ENCODE peak calls at places on chromosomes 7 and 10, in six cellular contexts. Z is fibroblast of lung, C is osteocyte, I is lower lobe of right lung, J is neural progenitor cell, D is esophagus squamous epithelium. O is an unnamed sample.

GRCh38 chr7:139620676-139621344 is 97.3 kb downstream of the CLEC2L start:
- DNase-seq in Z (no peak), C (no peak), I (no peak), J (peak; percentile 62), D (no peak), O (no peak)

GRCh38 chr7:91082038-91082437 is 182.2 kb upstream of the FZD1 start:
- DNase-seq in Z (peak; percentile 90), C (no peak), I (no peak), J (no peak), D (no peak), O (no peak)

GRCh38 chr7:133051066-133051465 is 30.8 kb downstream of the CHCHD3 start:
- DNase-seq in Z (peak; percentile 38), C (no peak), I (no peak), J (peak; percentile 35), D (no peak), O (no peak)

GRCh38 chr7:108181073-108181985 is 51.2 kb upstream of the LAMB4 start:
- DNase-seq in Z (peak; percentile 45), C (no peak), I (no peak), J (peak; percentile 51), D (no peak), O (no peak)

GRCh38 chr7:68461430-68461829 is 1136.8 kb upstream of the AUTS2 start:
- DNase-seq in Z (peak; percentile 83), C (no peak), I (no peak), J (no peak), D (no peak), O (no peak)

GRCh38 chr7:44257618-44258422 is 57.0 kb downstream of the YKT6 start:
- DNase-seq in Z (peak; percentile 89), C (no peak), I (peak; percentile 83), J (peak; percentile 40), D (no peak), O (no peak)

GRCh38 chr10:12543589-12543988 is 194.2 kb downstream of the CAMK1D start:
- DNase-seq in Z (no peak), C (no peak), I (no peak), J (peak; percentile 33), D (no peak), O (no peak)

GRCh38 chr10:115092555-115093285 is 445 bp upstream of the ATRNL1 start:
- DNase-seq in Z (peak; percentile 42), C (no peak), I (no peak), J (peak; percentile 80), D (no peak), O (peak; percentile 75)

GRCh38 chr10:514137-514671 is 175.3 kb downstream of the DIP2C start:
- DNase-seq in Z (no peak), C (no peak), I (peak; percentile 74), J (no peak), D (no peak), O (no peak)

GRCh38 chr10:44628921-44629320 is 244.0 kb upstream of the CXCL12 start:
- DNase-seq in Z (peak; percentile 82), C (no peak), I (no peak), J (no peak), D (no peak), O (no peak)

DNA sequence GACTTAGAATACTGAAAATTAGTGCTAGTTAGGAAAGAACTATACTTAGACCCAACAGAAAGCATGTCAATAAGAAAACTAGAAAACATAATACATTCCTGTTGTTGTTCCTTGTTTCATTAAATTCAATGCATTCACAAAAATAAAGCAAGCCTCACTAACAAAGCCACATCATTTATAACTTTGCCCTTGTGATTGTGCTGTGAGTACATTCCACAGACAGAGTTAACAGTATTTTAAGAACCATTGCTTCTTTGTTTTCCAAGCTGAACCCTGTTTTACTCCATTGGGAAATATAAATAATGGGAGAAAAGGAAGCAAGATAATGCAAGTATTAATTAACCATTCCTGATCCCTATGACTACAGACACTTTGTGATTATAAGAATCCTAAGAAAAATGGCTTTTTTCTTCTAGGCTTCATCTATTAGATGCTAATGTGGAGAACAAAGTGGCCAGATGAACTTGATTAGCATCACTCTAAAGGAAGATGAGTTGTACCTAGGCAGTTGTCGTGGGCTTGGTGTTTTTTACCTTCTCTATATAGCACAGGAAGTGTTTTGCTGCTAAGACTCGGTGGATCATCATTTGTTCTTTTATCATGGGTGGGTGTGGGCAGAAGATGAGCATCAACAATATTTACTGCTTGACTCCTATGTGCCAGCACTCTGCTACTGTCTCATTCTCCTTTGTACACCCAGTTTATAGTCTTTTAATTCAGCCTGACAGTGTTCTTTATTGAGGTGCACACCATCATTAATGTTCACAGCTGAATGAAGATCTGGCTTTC is 34.2 kb upstream of the ZNRF2 start:
- DNase-seq in Z (no peak), C (no peak), I (no peak), J (no peak), D (no peak), O (no peak)
- TF ChIP-seq CTCF in Z (no peak), C (no peak), I (no peak), J (no peak), D (no peak), O (no peak)

DNA sequence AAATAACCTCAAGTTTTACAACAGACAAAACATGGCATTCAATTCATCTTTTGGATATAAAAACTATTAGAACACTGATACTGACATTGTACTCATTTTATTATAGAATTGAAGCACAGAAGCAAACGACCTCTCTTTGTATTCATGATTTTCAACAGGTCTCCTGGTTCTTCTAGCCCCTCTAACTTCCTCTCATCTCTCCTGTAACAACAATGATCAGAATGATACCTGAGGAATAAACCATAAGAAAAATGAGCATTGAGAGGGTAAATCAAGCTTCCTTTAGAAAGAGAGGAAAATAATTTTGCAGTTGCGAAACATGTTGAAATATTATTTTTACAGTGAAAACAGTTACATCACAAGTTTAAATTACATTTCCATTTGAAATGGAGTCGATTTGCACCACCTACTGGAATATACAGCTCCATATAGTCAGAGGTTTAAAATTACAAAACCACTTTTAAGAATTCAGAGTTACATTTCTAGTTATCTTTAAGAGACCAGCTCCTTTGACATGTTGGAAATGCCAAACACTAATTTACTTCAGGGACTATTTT is 17.5 kb upstream of the TEX36 start:
- DNase-seq in Z (no peak), C (no peak), I (no peak), J (no peak), D (no peak), O (no peak)
- TF ChIP-seq CTCF in Z (no peak), C (peak; percentile 60), I (no peak), J (peak; percentile 10), D (no peak), O (peak; percentile 44)

GRCh38 chr10:120480065-120480600 is 23.1 kb downstream of the PLPP4 start:
- DNase-seq in Z (peak; percentile 29), C (no peak), I (no peak), J (no peak), D (no peak), O (no peak)
- TF ChIP-seq CTCF in Z (no peak), C (peak; percentile 18), I (no peak), J (peak; percentile 41), D (no peak), O (peak; percentile 25)

GRCh38 chr10:49001402-49001801 is 61.8 kb upstream of the LRRC18 start:
- DNase-seq in Z (no peak), C (no peak), I (no peak), J (peak; percentile 53), D (no peak), O (peak; percentile 59)
- TF ChIP-seq CTCF in Z (no peak), C (no peak), I (peak; percentile 7), J (peak; percentile 41), D (no peak), O (no peak)

DNA sequence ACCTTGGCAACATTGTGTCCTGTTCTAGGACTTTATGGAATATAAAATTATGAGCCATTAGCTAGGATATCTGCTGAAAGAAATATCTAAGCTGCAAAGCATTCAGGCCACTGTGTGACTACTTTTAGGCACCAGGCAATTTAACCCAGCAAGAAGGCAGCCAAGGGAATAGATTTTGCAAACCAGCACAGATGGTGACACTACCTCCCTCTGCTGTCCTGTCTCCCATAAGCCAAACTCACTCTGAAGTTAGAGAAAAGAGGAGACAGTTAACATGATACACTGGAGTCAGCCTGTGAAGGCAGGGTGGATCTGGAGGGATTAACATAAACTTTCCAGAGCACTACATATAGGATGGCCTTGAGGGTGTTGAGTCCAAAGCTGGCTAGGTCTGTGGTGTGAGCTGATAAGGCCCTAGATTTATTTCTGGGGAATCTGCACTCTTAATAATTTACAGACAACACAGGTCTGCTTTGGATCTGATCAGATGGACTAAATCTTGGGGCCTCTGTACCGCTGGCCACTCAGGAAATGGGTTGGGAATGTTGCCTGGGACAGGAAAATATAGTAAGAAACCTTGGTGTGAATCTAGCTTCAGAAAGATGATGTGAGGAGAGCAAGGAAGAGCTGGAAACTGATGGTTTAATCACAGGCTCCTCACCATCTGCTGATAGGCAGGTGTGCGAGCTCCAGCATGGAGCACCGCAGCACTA is 230.0 kb upstream of the PRSS1 start:
- DNase-seq in Z (no peak), C (no peak), I (no peak), J (no peak), D (no peak), O (no peak)
- TF ChIP-seq CTCF in Z (no peak), C (no peak), I (no peak), J (no peak), D (no peak), O (no peak)

GRCh38 chr10:124460144-124460543 is 1.5 kb upstream of the LHPP start:
- DNase-seq in Z (no peak), C (no peak), I (no peak), J (no peak), D (no peak), O (no peak)

GRCh38 chr10:124462348-124462695 is 699 bp downstream of the LHPP start:
- DNase-seq in Z (no peak), C (no peak), I (no peak), J (no peak), D (no peak), O (no peak)

GRCh38 chr10:124459395-124459794 is 2.2 kb upstream of the LHPP start:
- DNase-seq in Z (no peak), C (no peak), I (no peak), J (no peak), D (no peak), O (no peak)

GRCh38 chr10:124464028-124464751 is 2.6 kb downstream of the LHPP start:
- DNase-seq in Z (no peak), C (no peak), I (no peak), J (no peak), D (no peak), O (no peak)

DNA sequence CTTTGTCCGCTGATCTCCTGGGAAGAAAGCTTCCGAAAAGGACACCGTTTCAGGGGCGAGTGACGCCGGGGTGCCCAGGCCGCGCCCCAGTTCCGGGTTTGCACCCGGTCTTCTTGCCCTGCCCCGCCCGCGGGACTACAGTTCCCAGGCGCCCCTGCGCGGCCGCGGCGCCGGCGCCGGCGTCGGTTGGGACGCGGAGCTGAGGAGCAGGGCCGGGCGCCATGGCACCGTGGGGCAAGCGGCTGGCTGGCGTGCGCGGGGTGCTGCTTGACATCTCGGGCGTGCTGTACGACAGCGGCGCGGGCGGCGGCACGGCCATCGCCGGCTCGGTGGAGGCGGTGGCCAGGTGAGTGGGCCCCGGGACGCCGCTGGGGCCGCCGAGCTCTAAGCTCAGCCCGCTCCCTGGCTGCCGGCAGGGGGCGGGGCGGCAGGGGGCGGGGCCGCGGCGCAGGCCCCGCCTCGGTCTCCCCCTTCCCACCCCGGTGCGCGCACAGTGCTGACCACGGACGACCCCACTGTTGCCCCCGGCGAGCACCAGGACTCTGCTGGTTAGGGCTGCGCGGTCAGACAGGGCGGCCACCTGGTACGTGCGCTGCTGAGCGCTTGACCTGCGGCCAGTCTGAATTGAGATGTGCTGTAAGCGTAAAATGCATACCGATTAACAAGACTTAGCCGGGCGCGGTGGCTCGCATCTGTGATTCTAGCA is at the start of gene LHPP:
- DNase-seq in Z (peak; percentile 72), C (peak; percentile 91), I (peak; percentile 94), J (peak; percentile 85), D (peak; percentile 22), O (peak; percentile 87)
- TF ChIP-seq CTCF in Z (no peak), C (peak; percentile 66), I (peak; percentile 47), J (peak; percentile 54), D (peak; percentile 64), O (peak; percentile 73)